ENCODE peak calls at places on chromosomes 13 and 19, in four cellular contexts. B is psoas muscle, Z is fibroblast of pulmonary artery, K is tibial nerve. V is an unnamed sample.
A peak's percentile ranks its signal among the peaks of the same experiment; 100 is the strongest.

GRCh38 chr19:7962644-7963268 is 19.3 kb upstream of the TIMM44 start:
- DNase-seq in B (no peak), Z (no peak), K (no peak), V (no peak)

GRCh38 chr13:53100394-53101063 is 71.9 kb downstream of the OLFM4 start:
- DNase-seq in B (no peak), Z (no peak), K (no peak), V (no peak)

GRCh38 chr13:51643882-51644281 is 59.6 kb downstream of the WDFY2 start:
- DNase-seq in B (no peak), Z (peak; percentile 93), K (no peak), V (no peak)

GRCh38 chr13:88736026-88736425 is 1064.9 kb downstream of the SLITRK5 start:
- DNase-seq in B (no peak), Z (no peak), K (no peak), V (no peak)

GRCh38 chr19:46546194-46546896 is 50.7 kb upstream of the PNMA8B start:
- DNase-seq in B (no peak), Z (peak; percentile 60), K (peak; percentile 13), V (no peak)

GRCh38 chr19:51347209-51347928 is 5.4 kb upstream of the VSIG10L start:
- DNase-seq in B (no peak), Z (no peak), K (no peak), V (no peak)

GRCh38 chr13:51769455-51770127 is 34.4 kb downstream of the DHRS12 start:
- DNase-seq in B (peak; percentile 69), Z (peak; percentile 22), K (peak; percentile 80), V (peak; percentile 95)

GRCh38 chr19:42577016-42577415 is 17.7 kb downstream of the CEACAM8 start:
- DNase-seq in B (no peak), Z (no peak), K (no peak), V (no peak)

GRCh38 chr13:99357149-99357596 is 50.0 kb upstream of the GPR183 start:
- DNase-seq in B (no peak), Z (peak; percentile 85), K (no peak), V (no peak)

GRCh38 chr19:14536926-14537692 is 7.7 kb downstream of the TECR start:
- DNase-seq in B (peak; percentile 46), Z (peak; percentile 89), K (no peak), V (peak; percentile 71)

GRCh38 chr13:43874512-43875092 is 4.9 kb downstream of the CCDC122 start:
- DNase-seq in B (no peak), Z (peak; percentile 60), K (no peak), V (no peak)

GRCh38 chr19:46515879-46516350 is 20.2 kb upstream of the PNMA8B start:
- DNase-seq in B (no peak), Z (peak; percentile 59), K (no peak), V (no peak)

DNA sequence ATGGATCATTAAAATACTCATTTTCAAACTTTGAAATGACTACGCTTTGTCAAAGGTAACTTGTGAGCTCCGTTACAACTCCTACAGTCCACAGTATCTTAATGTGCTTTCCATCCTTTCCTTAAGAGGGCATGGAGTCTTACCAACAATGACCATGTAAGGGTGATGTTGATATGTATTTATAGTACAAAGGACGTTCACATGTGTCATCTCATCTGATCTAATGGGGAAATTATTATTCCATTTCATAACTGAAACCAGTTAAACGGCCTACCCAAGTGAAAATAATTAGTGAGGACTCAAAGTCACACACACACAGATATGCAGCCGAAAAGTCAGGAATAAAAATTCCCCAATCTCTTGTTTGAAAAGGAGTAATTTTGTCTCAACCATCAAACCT is 9.6 kb downstream of the USP12 start:
- DNase-seq in B (no peak), Z (no peak), K (no peak), V (no peak)
- H3K4me3 ChIP-seq in B (no peak overlapping the region), Z (no peak overlapping the region), K (no peak overlapping the region), V (no peak overlapping the region)

GRCh38 chr19:35736913-35737886 is 5.1 kb downstream of the IGFLR1 start:
- DNase-seq in B (no peak), Z (no peak), K (no peak), V (no peak)
- TF ChIP-seq CTCF in B (no peak), Z (no peak), K (no peak), V (no peak)

DNA sequence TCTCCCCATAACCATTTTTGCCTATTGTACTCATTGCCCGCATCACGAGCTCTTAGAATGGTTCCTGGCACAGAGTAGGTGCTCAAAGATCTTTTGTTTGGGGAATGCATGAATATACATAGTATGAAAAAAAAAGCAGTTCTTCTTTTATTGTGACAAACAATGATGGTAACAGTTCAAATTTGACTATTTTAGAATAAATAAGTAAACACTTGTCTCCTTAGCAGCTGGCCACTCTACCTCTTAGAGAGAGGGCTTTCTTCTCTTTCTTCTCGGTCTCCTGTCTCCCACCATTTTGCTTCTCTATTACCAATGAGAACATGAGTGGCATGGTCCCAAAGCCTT is 652 bp upstream of the SLAIN1 start:
- DNase-seq in B (no peak), Z (no peak), K (no peak), V (no peak)
- H3K4me3 ChIP-seq in B (peak overlapping the region; percentile 82), Z (no peak overlapping the region), K (no peak overlapping the region), V (peak overlapping the region; percentile 3)

DNA sequence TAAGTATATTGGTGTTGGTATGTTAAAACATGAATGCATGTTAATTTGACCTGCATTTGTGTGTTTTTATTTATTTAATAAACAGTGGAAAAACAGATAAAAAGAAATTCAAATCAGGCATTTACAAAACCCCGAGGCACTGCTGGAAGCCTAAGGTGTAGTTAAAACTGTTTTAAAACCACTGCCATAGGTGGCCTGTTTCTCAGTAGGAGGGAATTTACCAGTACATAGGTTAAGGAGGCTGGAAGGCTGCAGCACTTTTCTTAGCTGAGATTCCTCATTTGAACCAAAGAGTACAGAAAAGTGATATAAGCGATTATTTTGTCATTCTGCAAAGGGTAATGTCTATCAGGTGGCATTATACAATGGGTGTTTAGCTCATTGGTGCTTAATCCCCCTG is 99.6 kb downstream of the PAN3 start:
- DNase-seq in B (no peak), Z (no peak), K (no peak), V (no peak)
- TF ChIP-seq CTCF in B (no peak), Z (no peak), K (no peak), V (no peak)

GRCh38 chr19:45235485-45235884 is 9.7 kb downstream of the EXOC3L2 start:
- DNase-seq in B (no peak), Z (no peak), K (no peak), V (no peak)
- H3K4me3 ChIP-seq in B (no peak overlapping the region), Z (no peak overlapping the region), K (no peak overlapping the region), V (no peak overlapping the region)

GRCh38 chr19:35144600-35145436 is 1.8 kb downstream of the FXYD7 start:
- DNase-seq in B (no peak), Z (no peak), K (no peak), V (no peak)

GRCh38 chr19:35142531-35143230 is 374 bp upstream of the FXYD7 start:
- DNase-seq in B (no peak), Z (peak; percentile 52), K (no peak), V (no peak)

GRCh38 chr19:35143231-35143715 is at the start of gene FXYD7:
- DNase-seq in B (no peak), Z (no peak), K (no peak), V (no peak)

GRCh38 chr19:35144259-35144599 is 1.2 kb downstream of the FXYD7 start:
- DNase-seq in B (no peak), Z (no peak), K (no peak), V (no peak)

DNA sequence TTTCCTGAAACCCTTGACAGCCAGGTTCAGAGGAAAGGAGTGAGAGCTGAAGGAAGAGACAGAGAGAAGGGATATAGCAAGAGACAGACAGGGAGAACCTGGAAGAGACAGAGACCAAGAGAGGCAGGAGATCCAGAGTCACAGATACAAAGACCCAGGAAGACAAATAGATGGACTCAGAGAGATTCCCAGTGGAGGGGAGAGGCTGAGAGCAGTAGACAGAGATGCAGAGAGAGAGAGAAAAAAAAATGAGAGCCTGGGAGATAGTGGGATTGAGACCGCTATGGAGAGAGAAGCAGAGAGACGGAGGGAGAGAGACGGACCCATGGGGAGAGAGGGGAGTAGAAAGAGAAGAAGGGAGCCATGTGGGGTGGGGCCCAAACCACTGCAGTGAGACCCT is 763 bp downstream of the FXYD7 start:
- DNase-seq in B (no peak), Z (no peak), K (no peak), V (no peak)
- TF ChIP-seq CTCF in B (no peak), Z (no peak), K (no peak), V (no peak)

GRCh38 chr13:21229241-21230024 is 53.0 kb downstream of the MRPL57 start:
- DNase-seq in B (no peak), Z (no peak), K (no peak), V (no peak)

GRCh38 chr13:21231426-21231945 is 55.0 kb downstream of the MRPL57 start:
- DNase-seq in B (no peak), Z (no peak), K (no peak), V (no peak)

GRCh38 chr13:21232196-21232595 is 55.7 kb downstream of the MRPL57 start:
- DNase-seq in B (peak; percentile 27), Z (peak; percentile 51), K (peak; percentile 40), V (no peak)

GRCh38 chr13:21228738-21229137 is 52.3 kb downstream of the MRPL57 start:
- DNase-seq in B (no peak), Z (no peak), K (no peak), V (no peak)

GRCh38 chr13:21230516-21230915 is 54.1 kb downstream of the MRPL57 start:
- DNase-seq in B (no peak), Z (no peak), K (no peak), V (no peak)
- H3K4me3 ChIP-seq in B (no peak overlapping the region), Z (no peak overlapping the region), K (no peak overlapping the region), V (no peak overlapping the region)